ENCODE peak calls at places on chromosomes 5 and 9, in ten cellular contexts. C is MM.1S, U is IMR-90, E is HCT116, T is stomach, X is body of pancreas, I is hepatocyte, D is left ventricle myocardium inferior, G is cardiac muscle cell, M is psoas muscle. V is an unnamed sample. For H3K4me1 and H3K36me3, the result is how much of the 10 kb centered on the place peaks cover.

GRCh38 chr5:86917117-86917579 is 299.4 kb downstream of the COX7C start:
- DNase-seq in C (peak), U (peak), E (no peak), T (no peak), X (no peak), I (peak), D (no peak), G (peak), M (no peak), V (peak)

GRCh38 chr9:34338664-34339063 is 9.3 kb downstream of the NUDT2 start:
- DNase-seq in C (no peak), U (no peak), E (no peak), T (no peak), X (no peak), I (no peak), D (no peak), G (no peak), M (no peak), V (no peak)

GRCh38 chr9:95605826-95606555 is 89.2 kb upstream of the PTCH1 start:
- DNase-seq in C (no peak), U (no peak), E (no peak), T (no peak), X (no peak), I (peak), D (no peak), G (no peak), M (no peak), V (peak)

GRCh38 chr5:65050826-65051498 is 282.2 kb downstream of the CWC27 start:
- DNase-seq in C (no peak), U (no peak), E (no peak), T (no peak), X (no peak), I (no peak), D (no peak), G (peak), M (no peak), V (no peak)

GRCh38 chr9:7536310-7536939 is 263.2 kb downstream of the DMAC1 start:
- DNase-seq in C (peak), U (peak), E (peak), T (peak), X (peak), I (peak), D (no peak), G (peak), M (no peak), V (no peak)

GRCh38 chr5:88680253-88681132 is 202.5 kb downstream of the MEF2C start:
- DNase-seq in C (peak), U (peak), E (peak), T (peak), X (peak), I (peak), D (peak), G (peak), M (peak), V (peak)

GRCh38 chr9:129567842-129568559 is 52.9 kb downstream of the C9orf50 start:
- DNase-seq in C (no peak), U (peak), E (peak), T (peak), X (peak), I (no peak), D (no peak), G (peak), M (no peak), V (no peak)

GRCh38 chr5:181166812-181167733 is 19.7 kb downstream of the OR2V2 start:
- DNase-seq in C (no peak), U (no peak), E (no peak), T (no peak), X (no peak), I (no peak), D (no peak), G (no peak), M (no peak), V (no peak)

GRCh38 chr5:123090641-123091257 is 1.7 kb downstream of the PRDM6 start:
- DNase-seq in C (no peak), U (no peak), E (no peak), T (no peak), X (no peak), I (no peak), D (no peak), G (no peak), M (no peak), V (no peak)

GRCh38 chr9:14690986-14691730 is 2.1 kb downstream of the ZDHHC21 start:
- DNase-seq in C (no peak), U (no peak), E (no peak), T (no peak), X (no peak), I (no peak), D (no peak), G (no peak), M (no peak), V (no peak)

GRCh38 chr9:71748280-71748743 is 20.0 kb downstream of the CEMIP2 start:
- DNase-seq in C (no peak), U (peak), E (no peak), T (no peak), X (no peak), I (no peak), D (no peak), G (peak), M (no peak), V (no peak)

GRCh38 chr5:151086905-151087360 is 6.1 kb upstream of the TNIP1 start:
- DNase-seq in C (peak), U (peak), E (no peak), T (peak), X (no peak), I (peak), D (no peak), G (no peak), M (no peak), V (peak)

GRCh38 chr5:1930501-1930879 is 47.8 kb upstream of the IRX4 start:
- DNase-seq in C (no peak), U (no peak), E (no peak), T (no peak), X (no peak), I (no peak), D (no peak), G (no peak), M (peak), V (no peak)

GRCh38 chr5:115599924-115600323 is 2.4 kb downstream of the TICAM2 start:
- DNase-seq in C (no peak), U (no peak), E (no peak), T (no peak), X (no peak), I (no peak), D (no peak), G (peak), M (no peak), V (no peak)

GRCh38 chr5:56814361-56814962 is 887 bp upstream of the MAP3K1 start:
- DNase-seq in C (peak), U (no peak), E (no peak), T (peak), X (peak), I (peak), D (peak), G (no peak), M (peak), V (peak)

GRCh38 chr9:87149794-87150193 is 202.5 kb upstream of the GAS1 start:
- DNase-seq in C (no peak), U (peak), E (no peak), T (no peak), X (no peak), I (no peak), D (no peak), G (no peak), M (no peak), V (no peak)

GRCh38 chr5:132499440-132500243 is 9.1 kb upstream of the IRF1 start:
- DNase-seq in C (peak), U (no peak), E (no peak), T (peak), X (no peak), I (peak), D (peak), G (no peak), M (no peak), V (peak)

GRCh38 chr9:94905606-94906005 is 179.1 kb downstream of the AOPEP start:
- DNase-seq in C (no peak), U (no peak), E (no peak), T (no peak), X (no peak), I (no peak), D (no peak), G (no peak), M (no peak), V (no peak)

GRCh38 chr5:56152437-56152836 is 80.7 kb downstream of the ANKRD55 start:
- DNase-seq in C (peak), U (no peak), E (no peak), T (no peak), X (no peak), I (no peak), D (no peak), G (no peak), M (no peak), V (no peak)

GRCh38 chr5:55600536-55601208 is 65.9 kb upstream of the PLPP1 start:
- DNase-seq in C (peak), U (peak), E (no peak), T (no peak), X (no peak), I (peak), D (no peak), G (peak), M (no peak), V (peak)

GRCh38 chr5:162558120-162558519 is 490.5 kb downstream of the GABRG2 start:
- DNase-seq in C (peak), U (no peak), E (no peak), T (no peak), X (no peak), I (no peak), D (no peak), G (no peak), M (no peak), V (no peak)

GRCh38 chr5:30502277-30502676 is 691.2 kb upstream of the CDH6 start:
- DNase-seq in C (no peak), U (peak), E (no peak), T (no peak), X (no peak), I (no peak), D (no peak), G (peak), M (no peak), V (no peak)

GRCh38 chr5:100654895-100655294 is 119.7 kb downstream of the FAM174A start:
- DNase-seq in C (no peak), U (no peak), E (no peak), T (no peak), X (no peak), I (no peak), D (no peak), G (no peak), M (no peak), V (no peak)

GRCh38 chr9:138074516-138074915 is 196.9 kb downstream of the CACNA1B start:
- DNase-seq in C (no peak), U (no peak), E (no peak), T (peak), X (no peak), I (no peak), D (no peak), G (no peak), M (no peak), V (peak)

GRCh38 chr5:135240781-135241360 is 158.2 kb downstream of the MACROH2A1 start:
- DNase-seq in C (no peak), U (no peak), E (no peak), T (peak), X (no peak), I (no peak), D (no peak), G (no peak), M (no peak), V (peak)

GRCh38 chr9:121299467-121300282 is 31.7 kb downstream of the GSN start:
- DNase-seq in C (no peak), U (no peak), E (no peak), T (peak), X (no peak), I (peak), D (peak), G (peak), M (peak), V (no peak)
- H3K4me1 ChIP-seq in C (under half), U (under half), E (under half), T (under half), X (under half), I (under half), D (half or more), G (under half), M (half or more), V (under half)

GRCh38 chr9:92726348-92726747 is 38.3 kb downstream of the BICD2 start:
- DNase-seq in C (no peak), U (no peak), E (no peak), T (peak), X (no peak), I (no peak), D (no peak), G (no peak), M (no peak), V (no peak)

GRCh38 chr9:92724528-92725265 is 39.9 kb downstream of the BICD2 start:
- DNase-seq in C (no peak), U (no peak), E (no peak), T (peak), X (no peak), I (no peak), D (no peak), G (no peak), M (no peak), V (no peak)

GRCh38 chr9:92723801-92724323 is 40.8 kb downstream of the BICD2 start:
- DNase-seq in C (no peak), U (no peak), E (no peak), T (peak), X (no peak), I (no peak), D (no peak), G (no peak), M (no peak), V (no peak)

GRCh38 chr9:92725726-92726125 is 38.9 kb downstream of the BICD2 start:
- DNase-seq in C (no peak), U (no peak), E (no peak), T (peak), X (no peak), I (no peak), D (no peak), G (no peak), M (no peak), V (no peak)

GRCh38 chr9:92725266-92725545 is 39.4 kb downstream of the BICD2 start:
- DNase-seq in C (no peak), U (no peak), E (no peak), T (peak), X (no peak), I (no peak), D (no peak), G (no peak), M (no peak), V (no peak)
- H3K27ac ChIP-seq in C (no peak), U (no peak), E (no peak), T (no peak), X (no peak), I (no peak), D (no peak), G (no peak), M (no peak), V (no peak)

GRCh38 chr9:33311953-33312352 is 21.6 kb downstream of the NFX1 start:
- DNase-seq in C (no peak), U (peak), E (no peak), T (no peak), X (no peak), I (no peak), D (no peak), G (no peak), M (no peak), V (no peak)
- H3K36me3 ChIP-seq in C (under half), U (under half), E (half or more), T (half or more), X (under half), I (under half), D (half or more), G (half or more), M (under half), V (under half)

GRCh38 chr5:72847439-72847838 is 31.0 kb downstream of the TNPO1 start:
- DNase-seq in C (no peak), U (no peak), E (no peak), T (no peak), X (no peak), I (no peak), D (no peak), G (no peak), M (no peak), V (no peak)

GRCh38 chr5:72850113-72850512 is 33.7 kb downstream of the TNPO1 start:
- DNase-seq in C (no peak), U (no peak), E (no peak), T (no peak), X (no peak), I (no peak), D (no peak), G (no peak), M (no peak), V (no peak)

GRCh38 chr5:72847989-72848473 is 31.6 kb downstream of the TNPO1 start:
- DNase-seq in C (peak), U (peak), E (peak), T (peak), X (peak), I (peak), D (peak), G (peak), M (peak), V (peak)

GRCh38 chr5:72848474-72849428 is 32.3 kb downstream of the TNPO1 start:
- DNase-seq in C (peak), U (peak), E (no peak), T (peak), X (peak), I (peak), D (peak), G (peak), M (peak), V (peak)

DNA sequence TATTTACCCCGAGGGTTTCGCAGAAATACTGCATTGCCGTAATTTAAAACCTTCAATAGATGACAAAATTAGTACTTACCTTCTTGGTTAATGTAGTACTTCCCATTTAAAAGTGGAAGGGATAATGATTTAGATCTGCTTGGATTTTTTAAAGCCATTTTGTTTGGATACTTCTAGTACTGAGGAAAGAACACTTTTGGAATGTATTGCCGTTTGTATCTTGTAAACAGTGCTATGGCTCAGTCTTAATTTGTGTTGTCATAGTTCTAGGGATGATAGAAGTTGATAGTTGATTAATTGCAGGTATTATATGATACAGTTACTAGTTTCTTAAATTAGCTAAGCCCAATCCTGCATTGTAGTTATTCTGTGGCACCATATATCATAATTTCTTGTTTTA is 33.1 kb downstream of the TNPO1 start:
- DNase-seq in C (no peak), U (no peak), E (no peak), T (no peak), X (no peak), I (no peak), D (no peak), G (no peak), M (no peak), V (no peak)
- H3K4me1 ChIP-seq in C (under half), U (under half), E (under half), T (under half), X (half or more), I (under half), D (half or more), G (under half), M (half or more), V (under half)

DNA sequence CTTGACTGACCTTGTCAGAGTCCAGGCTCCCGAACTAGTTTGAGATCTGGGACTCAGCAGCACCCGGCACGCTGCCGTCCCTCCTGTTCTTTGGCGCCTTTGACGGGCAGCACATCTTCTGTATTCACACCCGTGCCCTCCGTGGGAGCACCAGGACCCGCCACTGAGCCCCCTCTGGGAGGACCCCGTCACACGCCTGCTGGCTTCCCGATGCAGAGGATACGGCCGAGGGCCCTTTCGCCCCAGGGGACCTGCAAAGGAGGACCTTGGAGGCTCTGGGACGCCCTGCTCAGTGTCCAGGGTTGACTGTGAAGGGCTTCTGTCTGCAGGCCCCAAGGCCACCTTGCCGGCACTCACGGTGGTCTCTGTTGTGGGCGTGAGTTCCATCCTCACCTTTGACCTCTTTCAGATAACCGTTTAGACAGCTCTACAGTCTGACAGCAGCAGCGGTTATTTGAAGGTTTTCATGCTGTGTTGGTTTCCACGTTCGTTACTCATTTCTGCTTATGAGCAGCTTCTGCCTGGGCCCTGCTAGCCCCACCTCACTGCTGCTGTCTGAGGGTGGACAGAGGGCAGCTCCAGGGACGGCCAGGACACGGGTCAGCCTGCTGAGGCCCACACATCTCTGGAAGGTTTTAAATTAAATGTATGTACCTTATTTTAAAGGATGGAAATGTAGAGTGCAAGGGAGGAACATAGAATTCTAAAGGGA is 12.6 kb upstream of the EXOC3 start:
- DNase-seq in C (no peak), U (no peak), E (no peak), T (peak), X (no peak), I (no peak), D (no peak), G (no peak), M (peak), V (no peak)
- H3K27ac ChIP-seq in C (no peak), U (no peak), E (no peak), T (no peak), X (no peak), I (peak), D (no peak), G (no peak), M (no peak), V (no peak)

DNA sequence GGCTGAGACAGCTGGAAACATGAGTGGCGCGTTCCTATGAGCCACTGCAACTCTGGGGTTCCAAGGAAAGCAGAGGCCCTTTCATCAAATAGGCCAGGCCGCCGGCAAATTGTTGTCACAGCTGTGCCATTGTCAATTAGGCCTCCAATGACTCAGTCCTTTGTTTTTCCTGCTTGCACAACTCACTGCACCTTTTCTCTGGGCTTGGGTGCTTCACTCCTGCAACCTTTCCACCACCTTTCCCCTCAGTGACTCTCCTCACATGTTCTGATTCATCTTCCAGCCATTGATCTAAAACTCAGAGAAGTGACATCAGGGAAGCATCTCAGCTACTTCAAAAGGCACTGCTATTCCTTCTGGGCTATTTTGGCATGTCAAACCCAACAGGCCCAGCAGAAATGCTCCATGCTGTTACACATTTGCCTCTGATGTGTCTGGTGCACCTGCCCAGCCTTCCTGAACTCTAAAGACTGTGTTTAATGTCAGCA is 653.7 kb downstream of the NR2F1-AS1 start:
- DNase-seq in C (no peak), U (no peak), E (peak), T (no peak), X (no peak), I (peak), D (no peak), G (no peak), M (no peak), V (no peak)
- H3K36me3 ChIP-seq in C (under half), U (under half), E (under half), T (under half), X (under half), I (under half), D (under half), G (under half), M (under half), V (under half)

GRCh38 chr5:119363936-119364335 is 8.1 kb downstream of the TNFAIP8 start:
- DNase-seq in C (no peak), U (no peak), E (no peak), T (no peak), X (no peak), I (no peak), D (no peak), G (no peak), M (no peak), V (no peak)

GRCh38 chr5:119360905-119361605 is 5.2 kb downstream of the TNFAIP8 start:
- DNase-seq in C (no peak), U (peak), E (no peak), T (no peak), X (no peak), I (no peak), D (no peak), G (peak), M (no peak), V (no peak)

GRCh38 chr5:119361723-119362122 is 5.9 kb downstream of the TNFAIP8 start:
- DNase-seq in C (no peak), U (no peak), E (no peak), T (no peak), X (no peak), I (no peak), D (no peak), G (no peak), M (no peak), V (no peak)

GRCh38 chr5:119362714-119363113 is 6.9 kb downstream of the TNFAIP8 start:
- DNase-seq in C (no peak), U (no peak), E (no peak), T (no peak), X (no peak), I (no peak), D (no peak), G (no peak), M (no peak), V (no peak)

DNA sequence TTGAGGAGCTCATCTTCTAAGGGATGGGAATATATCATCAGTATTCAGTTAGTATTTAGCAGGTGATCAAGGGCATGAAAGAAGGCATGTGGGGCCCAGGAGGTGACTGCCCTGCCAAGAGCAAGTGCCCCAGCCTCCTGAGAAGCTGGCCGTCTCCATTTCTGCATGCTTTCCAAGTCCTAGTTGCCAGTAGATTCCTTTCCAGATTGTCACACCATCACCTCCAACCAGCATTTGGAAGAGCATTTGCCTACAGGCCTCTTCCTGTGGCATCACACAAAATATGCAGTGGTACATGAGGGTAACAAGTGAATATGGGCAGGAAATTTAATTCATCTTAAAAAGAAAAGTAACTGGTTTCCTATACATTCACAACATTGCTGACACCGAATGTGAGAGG is 7.5 kb downstream of the TNFAIP8 start:
- DNase-seq in C (no peak), U (no peak), E (no peak), T (no peak), X (no peak), I (no peak), D (no peak), G (no peak), M (no peak), V (no peak)
- H3K4me1 ChIP-seq in C (under half), U (under half), E (under half), T (under half), X (under half), I (under half), D (half or more), G (under half), M (under half), V (under half)